ENCODE peak calls at places on chromosomes 11 and 22, in ten cellular contexts. C, J, I, Z, F, D, P, U, T and E are unnamed samples.

GRCh38 chr11:35138606-35138948 is 394 bp upstream of the CD44 start:
- DNase-seq in C (peak), J (no peak), I (no peak), Z (no peak), F (no peak), D (no peak), P (no peak), U (no peak), T (no peak), E (no peak)

GRCh38 chr11:75471134-75471943 is 38.3 kb upstream of the KLHL35 start:
- DNase-seq in C (no peak), J (no peak), I (no peak), Z (no peak), F (no peak), D (no peak), P (no peak), U (no peak), T (no peak), E (no peak)

GRCh38 chr11:75191330-75191717 is 40.4 kb downstream of the SLCO2B1 start:
- DNase-seq in C (no peak), J (no peak), I (no peak), Z (no peak), F (no peak), D (no peak), P (peak), U (no peak), T (no peak), E (no peak)

GRCh38 chr11:43681543-43681942 is 1.0 kb downstream of the HSD17B12 start:
- DNase-seq in C (peak), J (no peak), I (peak), Z (no peak), F (no peak), D (no peak), P (no peak), U (no peak), T (no peak), E (no peak)

GRCh38 chr11:2262301-2263011 is 7.9 kb downstream of the ASCL2 start:
- DNase-seq in C (no peak), J (peak), I (no peak), Z (no peak), F (no peak), D (no peak), P (no peak), U (no peak), T (no peak), E (peak)

GRCh38 chr11:75532200-75532972 is 6.6 kb upstream of the GDPD5 start:
- DNase-seq in C (peak), J (no peak), I (peak), Z (peak), F (peak), D (peak), P (peak), U (peak), T (peak), E (peak)

GRCh38 chr11:26348776-26349175 is 16.8 kb downstream of the ANO3 start:
- DNase-seq in C (no peak), J (no peak), I (no peak), Z (no peak), F (no peak), D (no peak), P (no peak), U (no peak), T (no peak), E (no peak)

GRCh38 chr22:19825904-19826618 is 28.6 kb downstream of the GNB1L start:
- DNase-seq in C (no peak), J (no peak), I (no peak), Z (peak), F (no peak), D (no peak), P (no peak), U (peak), T (no peak), E (no peak)

GRCh38 chr11:57787920-57788716 is 26.5 kb downstream of the CTNND1 start:
- DNase-seq in C (no peak), J (no peak), I (no peak), Z (peak), F (peak), D (no peak), P (no peak), U (no peak), T (no peak), E (no peak)

GRCh38 chr11:94171693-94172440 is 43.2 kb downstream of the PANX1 start:
- DNase-seq in C (peak), J (peak), I (peak), Z (no peak), F (no peak), D (peak), P (peak), U (no peak), T (peak), E (peak)

GRCh38 chr11:8728566-8728965 is 46.0 kb downstream of the RPL27A start:
- DNase-seq in C (no peak), J (no peak), I (peak), Z (no peak), F (no peak), D (no peak), P (no peak), U (no peak), T (no peak), E (peak)

GRCh38 chr22:27673839-27674238 is 127.7 kb downstream of the MN1 start:
- DNase-seq in C (no peak), J (no peak), I (no peak), Z (no peak), F (no peak), D (no peak), P (no peak), U (peak), T (no peak), E (no peak)

GRCh38 chr11:126147268-126148111 is 64.0 kb downstream of the RPUSD4 start:
- DNase-seq in C (no peak), J (no peak), I (no peak), Z (no peak), F (no peak), D (no peak), P (no peak), U (no peak), T (no peak), E (no peak)

GRCh38 chr11:95849087-95849825 is 59.0 kb downstream of the CEP57 start:
- DNase-seq in C (peak), J (no peak), I (peak), Z (peak), F (peak), D (no peak), P (peak), U (peak), T (peak), E (peak)

GRCh38 chr22:47835726-47836125 is 1073.3 kb downstream of the TBC1D22A start:
- DNase-seq in C (no peak), J (no peak), I (peak), Z (no peak), F (no peak), D (no peak), P (no peak), U (no peak), T (no peak), E (no peak)

GRCh38 chr11:12118940-12119339 is 8.6 kb downstream of the MICAL2 start:
- DNase-seq in C (no peak), J (no peak), I (peak), Z (no peak), F (no peak), D (no peak), P (no peak), U (no peak), T (no peak), E (no peak)

GRCh38 chr22:39511226-39511625 is 9.1 kb upstream of the ATF4 start:
- DNase-seq in C (no peak), J (no peak), I (no peak), Z (no peak), F (no peak), D (no peak), P (no peak), U (no peak), T (no peak), E (no peak)
- TF ChIP-seq CTCF in C (no peak), J (no peak), I (no peak), Z (no peak), F (no peak), D (no peak), P (no peak), U (no peak), T (no peak), E (no peak)

GRCh38 chr11:45665206-45665932 is at the start of gene CHST1:
- DNase-seq in C (no peak), J (no peak), I (no peak), Z (no peak), F (no peak), D (no peak), P (peak), U (peak), T (peak), E (peak)
- H3K4me3 ChIP-seq in C (peak), J (peak), I (peak), Z (peak), F (peak), D (peak), P (peak), U (peak), T (no peak), E (peak)

GRCh38 chr22:36330655-36331305 is 57.0 kb downstream of the MYH9 start:
- DNase-seq in C (no peak), J (no peak), I (peak), Z (no peak), F (no peak), D (no peak), P (peak), U (no peak), T (no peak), E (peak)

GRCh38 chr22:36327922-36328551 is 59.7 kb downstream of the MYH9 start:
- DNase-seq in C (no peak), J (no peak), I (peak), Z (no peak), F (no peak), D (no peak), P (peak), U (peak), T (no peak), E (no peak)

GRCh38 chr22:36328635-36329216 is 59.0 kb downstream of the MYH9 start:
- DNase-seq in C (peak), J (no peak), I (peak), Z (peak), F (no peak), D (no peak), P (peak), U (peak), T (peak), E (peak)

GRCh38 chr22:36330127-36330526 is 57.6 kb downstream of the MYH9 start:
- DNase-seq in C (no peak), J (no peak), I (no peak), Z (no peak), F (no peak), D (no peak), P (no peak), U (no peak), T (no peak), E (no peak)

GRCh38 chr22:36329217-36330078 is 58.3 kb downstream of the MYH9 start:
- DNase-seq in C (peak), J (no peak), I (peak), Z (peak), F (no peak), D (no peak), P (peak), U (peak), T (peak), E (peak)
- TF ChIP-seq POLR2A in C (no peak), J (no peak), I (peak), Z (peak), F (no peak), D (no peak), P (peak), U (no peak), T (no peak), E (peak)

GRCh38 chr11:85663781-85664560 is 958 bp downstream of the CREBZF start:
- DNase-seq in C (peak), J (peak), I (peak), Z (peak), F (peak), D (peak), P (peak), U (peak), T (peak), E (peak)
- TF ChIP-seq CTCF in C (peak), J (peak), I (peak), Z (peak), F (no peak), D (peak), P (no peak), U (peak), T (peak), E (peak)

GRCh38 chr11:205221-206001 is 1.8 kb downstream of the BET1L start:
- DNase-seq in C (no peak), J (no peak), I (no peak), Z (peak), F (peak), D (no peak), P (no peak), U (no peak), T (no peak), E (peak)
- H3K4me3 ChIP-seq in C (no peak), J (peak), I (peak), Z (peak), F (no peak), D (no peak), P (no peak), U (no peak), T (peak), E (peak)

DNA sequence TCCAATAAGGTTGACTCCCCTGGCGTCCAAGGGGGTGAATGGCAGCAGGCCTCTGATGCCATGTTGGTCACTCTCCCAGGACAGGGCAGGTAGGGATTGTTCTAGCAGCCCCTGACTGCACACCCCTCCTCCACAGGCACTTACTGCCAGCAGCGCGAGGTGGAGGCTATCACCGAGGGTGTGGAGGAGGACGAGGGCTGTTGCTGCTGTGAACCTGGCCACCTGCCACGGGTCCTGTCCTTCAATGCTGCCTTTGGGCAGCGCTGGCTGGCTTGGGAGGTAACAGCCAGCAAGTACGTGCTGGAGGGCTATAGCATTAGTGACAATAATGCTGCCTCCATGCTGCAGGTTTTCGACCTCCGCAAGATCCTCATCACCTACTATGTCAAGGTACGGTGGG is 7.7 kb upstream of the SIPA1 start:
- DNase-seq in C (no peak), J (no peak), I (no peak), Z (no peak), F (no peak), D (no peak), P (no peak), U (no peak), T (no peak), E (no peak)
- TF ChIP-seq POLR2A in C (no peak), J (no peak), I (no peak), Z (no peak), F (no peak), D (no peak), P (no peak), U (no peak), T (no peak), E (no peak)